ENCODE peak calls at places on chromosomes 13 and 19, in seven cellular contexts. Z, F, P, G, B, T and J are unnamed samples.
A peak's percentile ranks its signal among the peaks of the same experiment; 100 is the strongest.

GRCh38 chr19:49421039-49421877 is 2.0 kb downstream of the PTH2 start:
- DNase-seq in G (peak; percentile 67), T (peak; percentile 35), P (no peak), Z (peak; percentile 58), F (no peak), B (peak; percentile 99), J (peak; percentile 77)

GRCh38 chr19:1293782-1294621 is 8.3 kb downstream of the EFNA2 start:
- DNase-seq in B (no peak), Z (no peak), P (no peak), F (no peak), G (no peak), T (no peak), J (no peak)

GRCh38 chr19:38392707-38393308 is 4.3 kb downstream of the SPRED3 start:
- DNase-seq in G (no peak), P (no peak), F (no peak), B (no peak), T (no peak), Z (no peak), J (no peak)

GRCh38 chr13:48189122-48189521 is 43.9 kb upstream of the ITM2B start:
- DNase-seq in P (no peak), T (no peak), F (no peak), Z (no peak), B (no peak), G (no peak), J (no peak)

GRCh38 chr13:39353988-39354387 is 249.0 kb downstream of the LHFPL6 start:
- DNase-seq in T (no peak), B (no peak), Z (no peak), P (no peak), F (no peak), G (no peak), J (no peak)

GRCh38 chr19:37706052-37706605 is 13.4 kb downstream of the ZNF607 start:
- DNase-seq in G (no peak), B (no peak), F (no peak), T (no peak), P (no peak), Z (no peak), J (no peak)

GRCh38 chr19:24054044-24054935 is 32.7 kb upstream of the ZNF254 start:
- DNase-seq in F (peak; percentile 80), B (no peak), Z (peak; percentile 55), P (no peak), G (no peak), T (no peak), J (no peak)

GRCh38 chr13:89066868-89067466 is 1395.8 kb downstream of the SLITRK5 start:
- DNase-seq in G (no peak), F (no peak), T (no peak), B (peak; percentile 84), P (no peak), Z (peak; percentile 13), J (no peak)

GRCh38 chr19:1811472-1811894 is 593 bp downstream of the ATP8B3 start:
- DNase-seq in P (no peak), G (peak; percentile 62), T (peak; percentile 54), F (peak; percentile 35), Z (peak; percentile 85), B (no peak), J (peak; percentile 81)

GRCh38 chr13:48400090-48400694 is 12.7 kb downstream of the LPAR6 start:
- DNase-seq in T (no peak), F (no peak), G (no peak), P (no peak), Z (no peak), B (no peak), J (no peak)

GRCh38 chr19:47272448-47273312 is 2.0 kb upstream of the INAFM1 start:
- DNase-seq in G (no peak), T (peak; percentile 65), P (no peak), B (peak; percentile 50), F (no peak), Z (no peak), J (peak; percentile 79)

GRCh38 chr13:42377640-42378382 is 105.9 kb downstream of the AKAP11 start:
- DNase-seq in P (no peak), Z (no peak), B (no peak), F (no peak), G (no peak), T (no peak), J (no peak)

GRCh38 chr13:23570099-23570926 is at the start of gene TNFRSF19:
- DNase-seq in F (peak; percentile 84), G (peak; percentile 40), P (no peak), T (no peak), Z (no peak), B (peak; percentile 26), J (peak; percentile 72)

GRCh38 chr13:38542601-38543000 is 144.3 kb upstream of the FREM2 start:
- DNase-seq in T (no peak), F (no peak), P (no peak), Z (peak; percentile 17), G (no peak), B (no peak), J (no peak)

GRCh38 chr19:39197808-39198207 is 1.0 kb downstream of the NCCRP1 start:
- DNase-seq in Z (peak; percentile 83), G (no peak), B (no peak), T (no peak), F (no peak), P (no peak), J (no peak)

GRCh38 chr13:40986328-40986856 is 32.7 kb downstream of the ELF1 start:
- DNase-seq in G (no peak), F (no peak), Z (no peak), B (no peak), P (no peak), T (no peak), J (no peak)

GRCh38 chr19:55660404-55660803 is 5.6 kb downstream of the U2AF2 start:
- DNase-seq in F (no peak), P (no peak), T (no peak), Z (no peak), B (no peak), G (no peak), J (no peak)

GRCh38 chr19:48501961-48502719 is 9.5 kb downstream of the LMTK3 start:
- DNase-seq in F (no peak), Z (peak; percentile 99), B (peak; percentile 100), T (peak; percentile 72), G (no peak), P (no peak), J (no peak)

GRCh38 chr13:114152831-114153371 is 20.5 kb upstream of the RASA3 start:
- DNase-seq in T (no peak), Z (no peak), G (no peak), F (no peak), B (no peak), P (no peak), J (no peak)

GRCh38 chr19:44753619-44753931 is 5.1 kb downstream of the BCL3 start:
- DNase-seq in B (no peak), Z (no peak), T (no peak), P (no peak), F (no peak), G (no peak), J (no peak)

GRCh38 chr13:69857188-69857821 is 250.3 kb upstream of the ATXN8OS start:
- DNase-seq in P (no peak), Z (no peak), G (no peak), F (no peak), B (peak; percentile 82), T (no peak), J (no peak)